ENCODE peak calls at places on chromosomes 12 and 14, in five cellular contexts. L, H, F, V and U are unnamed samples.

GRCh38 chr14:32366256-32366655 is 37.2 kb downstream of the AKAP6 start:
- DNase-seq in L (no peak), H (no peak), F (no peak), V (no peak), U (no peak)

GRCh38 chr14:102088012-102088792 is 1.4 kb upstream of the HSP90AA1 start:
- DNase-seq in L (peak; percentile 65), H (no peak), F (no peak), V (no peak), U (no peak)

GRCh38 chr12:23954332-23954731 is 4.9 kb upstream of the SOX5 start:
- DNase-seq in L (no peak), H (no peak), F (no peak), V (no peak), U (no peak)

GRCh38 chr12:118358607-118359540 is 13.8 kb downstream of the TAOK3 start:
- DNase-seq in L (no peak), H (no peak), F (no peak), V (no peak), U (no peak)

GRCh38 chr12:97308576-97309198 is 153.9 kb upstream of the RMST start:
- DNase-seq in L (no peak), H (peak; percentile 35), F (peak; percentile 39), V (peak; percentile 19), U (peak; percentile 15)

GRCh38 chr14:53953002-53953827 is 3.4 kb downstream of the BMP4 start:
- DNase-seq in L (peak; percentile 87), H (no peak), F (peak; percentile 69), V (no peak), U (no peak)

GRCh38 chr12:27619308-27619707 is 76.9 kb upstream of the REP15 start:
- DNase-seq in L (no peak), H (peak; percentile 95), F (peak; percentile 11), V (peak; percentile 48), U (peak; percentile 45)

GRCh38 chr12:31206038-31206670 is 119.8 kb downstream of the SINHCAF start:
- DNase-seq in L (no peak), H (no peak), F (no peak), V (peak; percentile 31), U (peak; percentile 92)

GRCh38 chr12:107131832-107132616 is 38.7 kb upstream of the CRY1 start:
- DNase-seq in L (no peak), H (peak; percentile 25), F (peak; percentile 49), V (no peak), U (peak; percentile 4)

GRCh38 chr12:88960213-88960878 is 380.1 kb upstream of the KITLG start:
- DNase-seq in L (no peak), H (no peak), F (peak; percentile 59), V (peak; percentile 40), U (no peak)

GRCh38 chr12:98066251-98066650 is 449.1 kb upstream of the TMPO start:
- DNase-seq in L (no peak), H (no peak), F (no peak), V (no peak), U (no peak)

GRCh38 chr14:102573591-102574046 is 18.8 kb upstream of the RCOR1 start:
- DNase-seq in L (no peak), H (no peak), F (no peak), V (no peak), U (no peak)

GRCh38 chr12:89983622-89984021 is 275.0 kb upstream of the ATP2B1 start:
- DNase-seq in L (no peak), H (no peak), F (no peak), V (no peak), U (no peak)

GRCh38 chr12:31896514-31897039 is 62.6 kb upstream of the RESF1 start:
- DNase-seq in L (peak; percentile 36), H (no peak), F (no peak), V (peak; percentile 78), U (no peak)

GRCh38 chr12:111635524-111635923 is 36.4 kb upstream of the ATXN2 start:
- DNase-seq in L (no peak), H (no peak), F (no peak), V (no peak), U (no peak)

GRCh38 chr12:85424581-85425348 is 144.7 kb downstream of the ALX1 start:
- DNase-seq in L (no peak), H (no peak), F (peak; percentile 34), V (no peak), U (no peak)

GRCh38 chr12:22231836-22232235 is 102.7 kb downstream of the ST8SIA1 start:
- DNase-seq in L (no peak), H (no peak), F (no peak), V (no peak), U (no peak)

GRCh38 chr12:49873361-49873934 is 30.3 kb downstream of the FAIM2 start:
- DNase-seq in L (peak; percentile 52), H (no peak), F (no peak), V (no peak), U (no peak)

GRCh38 chr14:72636094-72636493 is 257.8 kb downstream of the DPF3 start:
- DNase-seq in L (no peak), H (no peak), F (no peak), V (no peak), U (no peak)

GRCh38 chr12:38110026-38110699 is 206.4 kb upstream of the ALG10B start:
- DNase-seq in L (no peak), H (no peak), F (no peak), V (no peak), U (no peak)

GRCh38 chr12:30806989-30807694 is 52.4 kb upstream of the CAPRIN2 start:
- DNase-seq in L (peak; percentile 29), H (peak; percentile 78), F (peak; percentile 54), V (no peak), U (no peak)

GRCh38 chr12:132766380-132767085 is 4.9 kb upstream of the ANKLE2 start:
- DNase-seq in L (peak; percentile 89), H (no peak), F (no peak), V (no peak), U (no peak)

GRCh38 chr12:117486840-117487659 is 125.6 kb upstream of the NOS1 start:
- DNase-seq in L (peak; percentile 60), H (peak; percentile 78), F (no peak), V (peak; percentile 15), U (no peak)

GRCh38 chr12:4813741-4814140 is 93.5 kb downstream of the GALNT8 start:
- DNase-seq in L (no peak), H (no peak), F (no peak), V (no peak), U (no peak)

GRCh38 chr14:37587881-37588666 is 7.0 kb downstream of the FOXA1 start:
- DNase-seq in L (peak; percentile 12), H (no peak), F (peak; percentile 68), V (no peak), U (no peak)

GRCh38 chr12:3748620-3749019 is 4.3 kb downstream of the CRACR2A start:
- DNase-seq in L (no peak), H (no peak), F (no peak), V (no peak), U (no peak)

GRCh38 chr14:97458302-97459137 is 661.3 kb downstream of the VRK1 start:
- DNase-seq in L (peak; percentile 29), H (no peak), F (no peak), V (no peak), U (no peak)

GRCh38 chr12:117047810-117048584 is 51.2 kb downstream of the TESC start:
- DNase-seq in L (peak; percentile 70), H (no peak), F (peak; percentile 92), V (peak; percentile 22), U (no peak)

GRCh38 chr14:22472935-22473854 is 115.8 kb downstream of the DAD1 start:
- DNase-seq in L (no peak), H (no peak), F (peak; percentile 56), V (no peak), U (no peak)

GRCh38 chr14:34699873-34700621 is 14.3 kb downstream of the CFL2 start:
- DNase-seq in L (no peak), H (peak; percentile 93), F (peak; percentile 89), V (no peak), U (peak; percentile 45)

GRCh38 chr12:3275171-3276041 is 198.2 kb downstream of the TSPAN9 start:
- DNase-seq in L (peak; percentile 78), H (peak; percentile 20), F (peak; percentile 31), V (peak; percentile 32), U (peak; percentile 9)